ENCODE peak calls at places on chromosomes 6 and 20, in four cellular contexts. N, P, X and C are unnamed samples.
A peak's percentile ranks its signal among the peaks of the same experiment; 100 is the strongest.

GRCh38 chr6:31560697-31561058 is 11.4 kb upstream of the LTA start:
- DNase-seq in X (no peak), P (no peak), N (no peak), C (no peak)

GRCh38 chr20:32820698-32821378 is 1.1 kb downstream of the MAPRE1 start:
- DNase-seq in P (no peak), X (no peak), N (no peak), C (peak; percentile 78)

GRCh38 chr6:21587925-21588811 is 5.4 kb upstream of the SOX4 start:
- DNase-seq in X (peak; percentile 64), N (no peak), P (peak; percentile 83), C (peak; percentile 88)

GRCh38 chr6:71260205-71260604 is 28.4 kb upstream of the OGFRL1 start:
- DNase-seq in N (no peak), X (no peak), P (no peak), C (no peak)

GRCh38 chr6:37663016-37663810 is 34.5 kb downstream of the MDGA1 start:
- DNase-seq in P (peak; percentile 16), N (no peak), X (no peak), C (no peak)

GRCh38 chr6:22785036-22785435 is 215.7 kb downstream of the HDGFL1 start:
- DNase-seq in P (peak; percentile 11), N (no peak), X (no peak), C (no peak)

GRCh38 chr20:56924976-56925695 is 296.0 kb downstream of the TFAP2C start:
- DNase-seq in P (no peak), X (peak; percentile 32), N (no peak), C (no peak)

GRCh38 chr6:107716688-107717089 is 107.4 kb downstream of the SCML4 start:
- DNase-seq in P (no peak), X (peak; percentile 25), N (no peak), C (peak; percentile 82)

GRCh38 chr20:62258499-62259293 is 20.4 kb downstream of the OSBPL2 start:
- DNase-seq in P (peak; percentile 28), X (no peak), N (no peak), C (no peak)

GRCh38 chr20:46427384-46427783 is 21.0 kb upstream of the ELMO2 start:
- DNase-seq in N (no peak), X (no peak), P (no peak), C (no peak)

GRCh38 chr6:89970609-89971337 is 76.5 kb downstream of the GJA10 start:
- DNase-seq in P (peak; percentile 58), X (peak; percentile 59), N (no peak), C (no peak)

DNA sequence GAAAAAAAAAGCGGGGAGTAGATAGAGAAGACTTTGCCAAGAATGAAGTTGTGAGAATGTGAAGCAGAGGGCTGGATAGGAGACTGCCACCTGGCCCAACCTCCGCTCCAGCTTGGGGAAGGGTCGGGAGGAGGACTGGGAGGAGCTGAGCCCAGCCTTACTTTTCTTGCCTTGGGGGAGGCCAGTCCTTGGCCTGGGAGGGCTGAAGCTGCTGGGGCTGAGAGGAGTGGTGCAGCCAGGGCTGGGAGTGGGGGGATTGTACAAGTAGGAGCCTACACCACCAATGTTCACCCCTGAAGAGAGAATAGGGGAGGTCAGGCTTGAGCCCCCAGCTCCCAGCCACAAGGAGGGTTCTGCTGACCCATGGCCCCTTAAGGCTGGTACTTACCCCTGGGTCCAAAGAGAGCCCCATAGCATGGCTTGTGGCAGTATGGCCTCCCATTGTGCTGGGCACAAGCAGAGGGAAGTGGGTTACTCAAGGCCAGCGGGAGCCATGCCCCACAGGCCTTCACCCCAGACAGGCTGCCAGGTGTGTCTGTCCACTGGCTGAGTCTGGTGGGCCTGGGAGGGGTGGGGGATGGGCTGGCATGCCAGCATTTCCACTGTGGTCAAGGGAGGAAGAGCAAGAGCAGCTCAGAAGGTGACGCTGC is 1.1 kb downstream of the CRIP3 start:
- DNase-seq in P (no peak), X (no peak), N (no peak), C (peak; percentile 79)
- H3K4me3 ChIP-seq in P (no peak overlapping the region), X (no peak overlapping the region), N (no peak overlapping the region), C (no peak overlapping the region)

GRCh38 chr6:152001408-152001807 is 193.9 kb downstream of the ESR1 start:
- DNase-seq in P (no peak), N (no peak), X (no peak), C (no peak)
- TF ChIP-seq POLR2A in P (no peak), N (no peak), X (no peak), C (no peak)

GRCh38 chr6:111604259-111605099 is 1.2 kb downstream of the TRAF3IP2 start:
- DNase-seq in X (peak; percentile 67), N (peak; percentile 40), P (peak; percentile 90), C (no peak)
- H3K4me3 ChIP-seq in X (peak overlapping the region; percentile 31), N (peak overlapping the region; percentile 26), P (peak overlapping the region; percentile 44), C (peak overlapping the region; percentile 56)

GRCh38 chr6:30127238-30128093 is 8.5 kb upstream of the TRIM40 start:
- DNase-seq in P (no peak), N (no peak), X (no peak), C (no peak)
- TF ChIP-seq POLR2A in P (no peak), N (no peak), X (no peak), C (no peak)